ENCODE peak calls at places on chromosomes 3 and 15, in six cellular contexts. One of them, this sample, is unnamed.

GRCh38 chr3:173000553-173000952 is 140.5 kb downstream of the SPATA16 start:
- DNase-seq in right atrium auricular region: no peak
- DNase-seq in foreskin keratinocyte: no peak
- DNase-seq in GM13976: no peak
- DNase-seq in GM20000: no peak
- DNase-seq in fibroblast of lung: no peak
- DNase-seq in this sample: no peak

GRCh38 chr3:45646051-45646585 is 43.1 kb upstream of the SACM1L start:
- DNase-seq in right atrium auricular region: no peak
- DNase-seq in GM13976: no peak
- DNase-seq in GM20000: no peak
- DNase-seq in foreskin keratinocyte: no peak
- DNase-seq in fibroblast of lung: peak
- DNase-seq in this sample: no peak

GRCh38 chr3:60948488-60948887 is 302.8 kb downstream of the FHIT start:
- DNase-seq in fibroblast of lung: peak
- DNase-seq in GM20000: no peak
- DNase-seq in foreskin keratinocyte: no peak
- DNase-seq in right atrium auricular region: no peak
- DNase-seq in GM13976: no peak
- DNase-seq in this sample: no peak

GRCh38 chr15:75947117-75947516 is 43.4 kb downstream of the FBXO22 start:
- DNase-seq in GM20000: no peak
- DNase-seq in right atrium auricular region: no peak
- DNase-seq in foreskin keratinocyte: peak
- DNase-seq in fibroblast of lung: peak
- DNase-seq in GM13976: no peak
- DNase-seq in this sample: no peak

GRCh38 chr3:14914777-14915113 is 32.6 kb upstream of the NR2C2 start:
- DNase-seq in GM13976: no peak
- DNase-seq in foreskin keratinocyte: no peak
- DNase-seq in fibroblast of lung: no peak
- DNase-seq in right atrium auricular region: no peak
- DNase-seq in GM20000: no peak
- DNase-seq in this sample: no peak

GRCh38 chr3:48629894-48630293 is 5.4 kb downstream of the SLC26A6 start:
- DNase-seq in GM20000: no peak
- DNase-seq in GM13976: no peak
- DNase-seq in fibroblast of lung: no peak
- DNase-seq in right atrium auricular region: no peak
- DNase-seq in foreskin keratinocyte: no peak
- DNase-seq in this sample: no peak

GRCh38 chr3:36969540-36970432 is 23.1 kb downstream of the EPM2AIP1 start:
- DNase-seq in right atrium auricular region: no peak
- DNase-seq in GM20000: peak
- DNase-seq in GM13976: peak
- DNase-seq in foreskin keratinocyte: peak
- DNase-seq in fibroblast of lung: peak
- DNase-seq in this sample: peak

GRCh38 chr15:29454506-29454905 is 184.9 kb upstream of the NSMCE3 start:
- DNase-seq in GM20000: no peak
- DNase-seq in foreskin keratinocyte: no peak
- DNase-seq in right atrium auricular region: no peak
- DNase-seq in GM13976: no peak
- DNase-seq in fibroblast of lung: no peak
- DNase-seq in this sample: no peak

GRCh38 chr3:120741837-120742197 is 499 bp downstream of the RABL3 start:
- DNase-seq in right atrium auricular region: no peak
- DNase-seq in foreskin keratinocyte: no peak
- DNase-seq in GM13976: no peak
- DNase-seq in fibroblast of lung: peak
- DNase-seq in GM20000: no peak
- DNase-seq in this sample: no peak

GRCh38 chr3:86990171-86990733 is 697 bp downstream of the VGLL3 start:
- DNase-seq in GM20000: peak
- DNase-seq in fibroblast of lung: no peak
- DNase-seq in foreskin keratinocyte: no peak
- DNase-seq in GM13976: peak
- DNase-seq in right atrium auricular region: no peak
- DNase-seq in this sample: peak

GRCh38 chr3:73661262-73661661 is 36.5 kb upstream of the PDZRN3 start:
- DNase-seq in right atrium auricular region: no peak
- DNase-seq in fibroblast of lung: peak
- DNase-seq in GM13976: no peak
- DNase-seq in foreskin keratinocyte: peak
- DNase-seq in GM20000: no peak
- DNase-seq in this sample: no peak

GRCh38 chr15:77468896-77469295 is 48.2 kb downstream of the HMG20A start:
- DNase-seq in right atrium auricular region: no peak
- DNase-seq in GM13976: no peak
- DNase-seq in foreskin keratinocyte: no peak
- DNase-seq in GM20000: no peak
- DNase-seq in fibroblast of lung: no peak
- DNase-seq in this sample: no peak

GRCh38 chr3:10504161-10505049 is 981 bp downstream of the ATP2B2 start:
- DNase-seq in GM20000: no peak
- DNase-seq in GM13976: no peak
- DNase-seq in fibroblast of lung: no peak
- DNase-seq in right atrium auricular region: no peak
- DNase-seq in foreskin keratinocyte: no peak
- DNase-seq in this sample: no peak

GRCh38 chr3:151425640-151426336 is 35.1 kb downstream of the IGSF10 start:
- DNase-seq in foreskin keratinocyte: no peak
- DNase-seq in GM20000: no peak
- DNase-seq in GM13976: peak
- DNase-seq in fibroblast of lung: no peak
- DNase-seq in right atrium auricular region: no peak
- DNase-seq in this sample: no peak
- TF ChIP-seq CTCF in foreskin keratinocyte: peak
- TF ChIP-seq CTCF in GM20000: no peak
- TF ChIP-seq CTCF in GM13976: no peak
- TF ChIP-seq CTCF in fibroblast of lung: peak
- TF ChIP-seq CTCF in right atrium auricular region: peak
- TF ChIP-seq CTCF in this sample: peak

DNA sequence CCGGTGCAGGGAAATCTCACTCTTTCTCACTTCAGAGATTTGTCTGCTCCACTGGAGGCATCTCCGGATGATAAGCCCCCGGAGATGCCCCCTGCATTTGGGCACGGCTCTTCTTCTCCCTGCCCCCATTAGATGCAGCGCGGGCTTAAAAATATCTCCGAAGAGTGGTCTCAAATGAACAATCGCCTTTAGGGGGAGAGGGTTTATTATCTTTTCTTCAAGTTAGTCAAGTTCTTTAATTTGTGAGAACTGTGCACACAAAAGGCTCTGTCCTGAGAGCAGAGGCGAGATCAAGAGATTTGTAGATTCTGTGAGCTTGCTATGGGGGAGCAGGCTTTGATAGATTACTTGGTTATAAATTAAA is 645 bp upstream of the PRTG start:
- DNase-seq in GM20000: peak
- DNase-seq in foreskin keratinocyte: no peak
- DNase-seq in right atrium auricular region: no peak
- DNase-seq in GM13976: no peak
- DNase-seq in fibroblast of lung: no peak
- DNase-seq in this sample: no peak
- TF ChIP-seq CTCF in GM20000: no peak
- TF ChIP-seq CTCF in foreskin keratinocyte: no peak
- TF ChIP-seq CTCF in right atrium auricular region: no peak
- TF ChIP-seq CTCF in GM13976: no peak
- TF ChIP-seq CTCF in fibroblast of lung: no peak
- TF ChIP-seq CTCF in this sample: no peak

GRCh38 chr3:7074217-7074616 is 213.3 kb downstream of the GRM7 start:
- DNase-seq in GM13976: no peak
- DNase-seq in GM20000: no peak
- DNase-seq in right atrium auricular region: no peak
- DNase-seq in foreskin keratinocyte: no peak
- DNase-seq in fibroblast of lung: no peak
- DNase-seq in this sample: no peak
- TF ChIP-seq CTCF in GM13976: no peak
- TF ChIP-seq CTCF in GM20000: no peak
- TF ChIP-seq CTCF in right atrium auricular region: no peak
- TF ChIP-seq CTCF in foreskin keratinocyte: no peak
- TF ChIP-seq CTCF in fibroblast of lung: no peak
- TF ChIP-seq CTCF in this sample: no peak

GRCh38 chr3:123725652-123726400 is 141.0 kb upstream of the HACD2 start:
- DNase-seq in foreskin keratinocyte: no peak
- DNase-seq in GM13976: no peak
- DNase-seq in fibroblast of lung: no peak
- DNase-seq in GM20000: no peak
- DNase-seq in right atrium auricular region: no peak
- DNase-seq in this sample: no peak
- TF ChIP-seq CTCF in foreskin keratinocyte: no peak
- TF ChIP-seq CTCF in GM13976: no peak
- TF ChIP-seq CTCF in fibroblast of lung: no peak
- TF ChIP-seq CTCF in GM20000: no peak
- TF ChIP-seq CTCF in right atrium auricular region: no peak
- TF ChIP-seq CTCF in this sample: no peak

DNA sequence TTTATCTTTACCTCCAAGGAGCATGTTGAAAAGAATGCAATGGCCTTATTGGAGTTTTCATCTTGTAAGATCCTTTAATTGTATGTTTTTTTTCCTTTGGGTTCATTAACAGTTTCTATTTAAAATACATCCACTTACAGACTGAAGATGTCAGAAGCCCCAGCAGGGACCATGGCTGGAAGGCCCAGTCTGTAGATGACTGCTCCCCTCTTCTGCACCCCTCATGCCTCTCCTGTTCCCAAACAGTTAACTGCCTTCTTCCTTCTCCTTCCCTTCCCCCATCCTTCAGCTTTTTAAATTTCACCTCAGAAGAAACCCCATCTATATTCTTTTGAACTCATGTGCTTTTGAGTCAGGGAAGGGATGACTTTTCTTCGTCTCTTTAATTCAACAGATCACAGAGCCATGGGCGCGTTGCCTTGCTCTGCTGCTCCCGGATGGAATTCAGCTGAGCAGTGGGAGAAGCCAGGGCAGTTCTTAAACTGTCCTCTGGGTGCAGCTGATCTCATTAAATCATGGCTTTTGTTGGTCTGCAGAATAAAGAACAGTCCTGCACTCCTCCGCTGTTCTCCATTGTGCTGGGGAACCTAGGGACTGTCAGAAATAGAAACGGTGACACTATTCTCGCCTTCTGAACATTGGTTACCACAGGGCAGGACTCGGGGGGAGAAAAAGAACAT is 71.5 kb upstream of the EIF1B start:
- DNase-seq in GM13976: no peak
- DNase-seq in right atrium auricular region: no peak
- DNase-seq in GM20000: no peak
- DNase-seq in fibroblast of lung: no peak
- DNase-seq in foreskin keratinocyte: no peak
- DNase-seq in this sample: no peak
- TF ChIP-seq CTCF in GM13976: no peak
- TF ChIP-seq CTCF in right atrium auricular region: peak
- TF ChIP-seq CTCF in GM20000: no peak
- TF ChIP-seq CTCF in fibroblast of lung: peak
- TF ChIP-seq CTCF in foreskin keratinocyte: peak
- TF ChIP-seq CTCF in this sample: no peak

GRCh38 chr15:96049766-96050165 is 280.7 kb upstream of the NR2F2 start:
- DNase-seq in right atrium auricular region: no peak
- DNase-seq in GM13976: no peak
- DNase-seq in GM20000: no peak
- DNase-seq in fibroblast of lung: no peak
- DNase-seq in foreskin keratinocyte: no peak
- DNase-seq in this sample: no peak

GRCh38 chr15:96047255-96047931 is 283.1 kb upstream of the NR2F2 start:
- DNase-seq in right atrium auricular region: no peak
- DNase-seq in foreskin keratinocyte: no peak
- DNase-seq in fibroblast of lung: peak
- DNase-seq in GM20000: no peak
- DNase-seq in GM13976: no peak
- DNase-seq in this sample: no peak

GRCh38 chr15:96049323-96049722 is 281.2 kb upstream of the NR2F2 start:
- DNase-seq in right atrium auricular region: no peak
- DNase-seq in GM13976: no peak
- DNase-seq in foreskin keratinocyte: no peak
- DNase-seq in fibroblast of lung: no peak
- DNase-seq in GM20000: no peak
- DNase-seq in this sample: no peak

GRCh38 chr15:96043586-96044171 is 286.8 kb upstream of the NR2F2 start:
- DNase-seq in right atrium auricular region: no peak
- DNase-seq in GM20000: no peak
- DNase-seq in GM13976: no peak
- DNase-seq in fibroblast of lung: no peak
- DNase-seq in foreskin keratinocyte: no peak
- DNase-seq in this sample: no peak

DNA sequence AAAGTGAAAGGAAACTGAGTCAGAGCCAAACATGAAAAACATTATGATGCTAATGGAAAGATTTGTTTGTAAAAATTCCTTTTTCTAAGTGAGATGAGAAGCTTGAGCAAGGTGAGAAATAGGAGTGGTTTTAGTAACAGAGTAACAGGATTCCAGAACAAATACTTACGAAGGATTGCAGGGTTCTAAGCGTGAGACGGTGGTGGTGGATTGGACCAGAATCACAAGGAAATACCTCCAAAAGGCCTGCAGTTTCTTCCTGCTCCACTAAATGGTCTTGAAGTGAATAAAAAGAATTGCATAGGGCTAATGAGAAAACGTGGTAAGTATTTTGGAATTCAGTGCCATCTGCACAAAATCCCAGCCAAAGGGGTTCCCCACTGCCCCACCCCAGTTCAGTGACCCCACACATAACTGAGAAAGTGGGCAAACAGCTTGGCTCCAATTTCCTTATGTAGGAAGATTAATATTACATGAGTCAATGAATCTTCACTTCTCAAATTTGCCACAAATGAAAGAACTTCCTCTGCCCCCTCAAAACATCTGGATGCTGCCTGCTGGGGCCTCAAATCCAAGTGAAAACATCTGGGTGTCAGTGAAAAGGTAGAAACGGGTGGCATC is 283.8 kb upstream of the NR2F2 start:
- DNase-seq in right atrium auricular region: no peak
- DNase-seq in GM20000: no peak
- DNase-seq in foreskin keratinocyte: no peak
- DNase-seq in fibroblast of lung: no peak
- DNase-seq in GM13976: no peak
- DNase-seq in this sample: no peak
- TF ChIP-seq CTCF in right atrium auricular region: no peak
- TF ChIP-seq CTCF in GM20000: no peak
- TF ChIP-seq CTCF in foreskin keratinocyte: no peak
- TF ChIP-seq CTCF in fibroblast of lung: no peak
- TF ChIP-seq CTCF in GM13976: no peak
- TF ChIP-seq CTCF in this sample: no peak

This sample was measured in activated CD8-positive, alpha-beta T cell treated with anti-CD3 and anti-CD28 coated beads for 36 hours.